ENCODE peak calls at places on chromosome 13, in four cellular contexts. Z is K562, T is HepG2, Q is H1. J is an unnamed sample.

GRCh38 chr13:79070343-79070974 is 335.6 kb downstream of the RBM26 start:
- DNase-seq in Q (no peak), T (no peak), Z (no peak), J (peak)

GRCh38 chr13:110005563-110005962 is 219.2 kb upstream of the IRS2 start:
- DNase-seq in Z (no peak), T (no peak), Q (no peak), J (no peak)

GRCh38 chr13:114118086-114118762 is 14.2 kb downstream of the RASA3 start:
- DNase-seq in Q (no peak), Z (no peak), T (peak), J (no peak)

GRCh38 chr13:110634558-110634957 is 19.2 kb downstream of the NAXD start:
- DNase-seq in T (no peak), Z (no peak), Q (no peak), J (no peak)

GRCh38 chr13:101179021-101179420 is 237.3 kb downstream of the NALCN start:
- DNase-seq in Z (no peak), T (no peak), Q (no peak), J (no peak)

GRCh38 chr13:59413121-59413520 is 750.6 kb downstream of the DIAPH3 start:
- DNase-seq in T (no peak), Z (no peak), Q (no peak), J (peak)

GRCh38 chr13:40304391-40304790 is 362.1 kb downstream of the FOXO1 start:
- DNase-seq in T (no peak), Q (no peak), Z (no peak), J (no peak)

GRCh38 chr13:103810026-103810425 is 743.8 kb upstream of the SLC10A2 start:
- DNase-seq in T (no peak), Q (no peak), Z (no peak), J (no peak)

GRCh38 chr13:89721216-89721615 is 1626.3 kb upstream of the MIR17HG start:
- DNase-seq in T (no peak), Z (no peak), Q (no peak), J (no peak)

GRCh38 chr13:110403721-110404120 is 96.6 kb downstream of the COL4A2 start:
- DNase-seq in Q (no peak), T (no peak), Z (no peak), J (no peak)

GRCh38 chr13:49641810-49642291 is 13.5 kb downstream of the ARL11 start:
- DNase-seq in Q (no peak), T (no peak), Z (peak), J (no peak)

GRCh38 chr13:79659161-79659560 is 178.2 kb downstream of the NDFIP2 start:
- DNase-seq in T (no peak), Z (no peak), Q (no peak), J (no peak)

GRCh38 chr13:58343081-58343480 is 711.5 kb downstream of the PCDH17 start:
- DNase-seq in T (no peak), Z (no peak), Q (no peak), J (no peak)

GRCh38 chr13:43356566-43356965 is 333.2 kb downstream of the DNAJC15 start:
- DNase-seq in Q (no peak), T (no peak), Z (no peak), J (no peak)

GRCh38 chr13:110711778-110712070 is 1.8 kb upstream of the ING1 start:
- DNase-seq in Q (no peak), Z (no peak), T (peak), J (no peak)

GRCh38 chr13:54928071-54928470 is 1899.5 kb downstream of the OLFM4 start:
- DNase-seq in Q (no peak), Z (no peak), T (no peak), J (no peak)
- TF ChIP-seq HDAC6 in Q (no peak), Z (no peak), T (no peak), J (no peak)

DNA sequence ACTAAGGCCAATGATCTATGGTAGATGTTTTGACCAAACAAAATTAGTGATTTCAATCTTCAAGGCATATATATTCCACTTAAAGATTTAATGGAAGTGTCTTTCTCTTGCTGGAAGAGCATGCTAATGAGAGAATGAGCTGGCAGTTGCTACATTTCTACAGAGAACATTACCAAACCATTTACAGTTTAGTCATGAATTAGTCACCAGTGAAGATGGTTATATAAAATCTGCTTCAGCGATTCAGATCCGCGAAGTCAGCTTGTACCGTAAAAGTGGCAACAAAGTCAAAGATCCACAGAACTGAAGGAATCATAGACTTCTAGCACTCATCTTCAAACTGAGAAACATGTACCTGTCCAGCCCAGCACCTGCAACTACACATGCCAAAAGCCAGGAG is 156.3 kb downstream of the SLITRK5 start:
- DNase-seq in T (no peak), Q (no peak), Z (no peak), J (no peak)
- TF ChIP-seq HDAC6 in T (no peak), Q (no peak), Z (no peak), J (no peak)

DNA sequence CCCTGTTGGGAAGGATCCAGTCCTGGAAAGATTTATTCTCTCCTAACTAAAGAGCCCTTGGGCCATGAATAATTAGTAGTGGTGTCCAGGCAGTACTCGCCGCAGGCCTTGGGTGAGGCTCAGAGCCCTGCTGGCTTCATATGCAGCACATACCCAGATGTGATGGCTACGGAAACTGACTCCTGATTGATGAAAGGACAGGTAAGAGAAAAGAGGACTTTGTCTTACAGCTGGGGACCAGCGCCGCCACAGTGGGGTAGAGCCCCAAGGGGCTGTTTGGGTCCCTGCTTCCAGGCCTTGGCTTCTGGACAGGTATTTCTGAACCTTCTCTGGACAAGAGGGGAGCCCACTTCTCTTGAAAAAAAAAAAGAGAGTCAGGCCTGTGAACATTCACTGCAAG is 1680.8 kb downstream of the EFNB2 start:
- DNase-seq in Q (no peak), T (no peak), Z (no peak), J (no peak)
- TF ChIP-seq HDAC6 in Q (no peak), T (no peak), Z (no peak), J (no peak)

GRCh38 chr13:52737451-52737850 is 2.2 kb downstream of the CNMD start:
- DNase-seq in Q (no peak), T (no peak), Z (no peak), J (no peak)
- TF ChIP-seq HDAC6 in Q (no peak), T (no peak), Z (no peak), J (no peak)